ENCODE peak calls at places on chromosomes 11 and 22, in seven cellular contexts. P, F, K, R, G, T and Q are unnamed samples.

GRCh38 chr22:31343235-31344191 is 2.6 kb downstream of the PATZ1 start:
- DNase-seq in P (peak; percentile 18), F (peak; percentile 96), K (no peak), R (peak; percentile 49), G (peak; percentile 37), T (no peak), Q (no peak)

GRCh38 chr22:19598054-19598855 is 74.0 kb upstream of the CLDN5 start:
- DNase-seq in P (no peak), F (peak; percentile 4), K (peak; percentile 19), R (no peak), G (no peak), T (no peak), Q (no peak)

GRCh38 chr11:125621995-125622394 is 3.0 kb upstream of the CHEK1 start:
- DNase-seq in P (no peak), F (no peak), K (peak; percentile 55), R (peak; percentile 79), G (no peak), T (no peak), Q (no peak)

GRCh38 chr11:27698872-27699241 is 1.4 kb downstream of the BDNF start:
- DNase-seq in P (peak; percentile 59), F (peak; percentile 92), K (peak; percentile 92), R (peak; percentile 94), G (peak; percentile 92), T (peak; percentile 88), Q (peak; percentile 88)

GRCh38 chr11:118434553-118435232 is 1.6 kb upstream of the KMT2A start:
- DNase-seq in P (no peak), F (peak; percentile 22), K (peak; percentile 73), R (peak; percentile 50), G (no peak), T (no peak), Q (peak; percentile 49)

GRCh38 chr11:76141901-76142300 is 64.4 kb downstream of the WNT11 start:
- DNase-seq in P (no peak), F (no peak), K (no peak), R (no peak), G (no peak), T (no peak), Q (no peak)

GRCh38 chr11:121464352-121464946 is 11.7 kb upstream of the SORL1-AS1 start:
- DNase-seq in P (no peak), F (no peak), K (peak; percentile 90), R (peak; percentile 94), G (peak; percentile 74), T (peak; percentile 47), Q (no peak)

GRCh38 chr22:49618689-49618953 is 209.1 kb downstream of the BRD1 start:
- DNase-seq in P (no peak), F (no peak), K (no peak), R (no peak), G (no peak), T (no peak), Q (no peak)

GRCh38 chr11:121654506-121655480 is 202.0 kb upstream of the SORL1-AS1 start:
- DNase-seq in P (no peak), F (no peak), K (peak; percentile 61), R (peak; percentile 48), G (no peak), T (no peak), Q (peak; percentile 18)

GRCh38 chr11:72511393-72512047 is 77.2 kb upstream of the CLPB start:
- DNase-seq in P (no peak), F (no peak), K (peak; percentile 31), R (no peak), G (no peak), T (no peak), Q (no peak)

GRCh38 chr11:44094260-44094868 is 1.1 kb upstream of the EXT2 start:
- DNase-seq in P (peak; percentile 62), F (peak; percentile 75), K (peak; percentile 87), R (peak; percentile 83), G (peak; percentile 93), T (peak; percentile 69), Q (peak; percentile 63)

GRCh38 chr11:78800756-78801155 is 226.1 kb upstream of the NARS2 start:
- DNase-seq in P (no peak), F (no peak), K (no peak), R (no peak), G (no peak), T (no peak), Q (no peak)

GRCh38 chr11:827861-828167 is at the start of gene CRACR2B:
- DNase-seq in P (no peak), F (no peak), K (no peak), R (no peak), G (no peak), T (no peak), Q (no peak)

GRCh38 chr11:62148271-62148980 is 24.6 kb downstream of the INCENP start:
- DNase-seq in P (no peak), F (no peak), K (no peak), R (no peak), G (no peak), T (no peak), Q (no peak)